ENCODE peak calls at places on chromosomes 16 and 17, in five cellular contexts. One of them, this sample, is unnamed.
A peak's percentile ranks its signal among the peaks of the same experiment; 100 is the strongest.

GRCh38 chr16:31265329-31266245 is 5.8 kb downstream of the ITGAM start:
- DNase-seq in memory B cell: peak; percentile 53
- DNase-seq in activated CD8-positive, alpha-beta T cell treated with anti-CD3 and anti-CD28 coated beads, Interleukin-2, amount 10 ng/mL, durations not matched to agents 7 days and 5 days: peak; percentile 53
- DNase-seq in stimulated activated naive CD4-positive, alpha-beta T cell: no peak
- DNase-seq in A172: peak; percentile 95
- DNase-seq in this sample: peak; percentile 54

GRCh38 chr17:63702223-63702577 is 2.3 kb upstream of the LIMD2 start:
- DNase-seq in activated CD8-positive, alpha-beta T cell treated with anti-CD3 and anti-CD28 coated beads, Interleukin-2, amount 10 ng/mL, durations not matched to agents 7 days and 5 days: peak; percentile 84
- DNase-seq in A172: peak; percentile 25
- DNase-seq in memory B cell: peak; percentile 16
- DNase-seq in stimulated activated naive CD4-positive, alpha-beta T cell: peak; percentile 47
- DNase-seq in this sample: peak; percentile 45

GRCh38 chr17:4591529-4591928 is 7.2 kb downstream of the SMTNL2 start:
- DNase-seq in stimulated activated naive CD4-positive, alpha-beta T cell: no peak
- DNase-seq in A172: peak; percentile 67
- DNase-seq in activated CD8-positive, alpha-beta T cell treated with anti-CD3 and anti-CD28 coated beads, Interleukin-2, amount 10 ng/mL, durations not matched to agents 7 days and 5 days: no peak
- DNase-seq in memory B cell: no peak
- DNase-seq in this sample: no peak

GRCh38 chr17:38342886-38343607 is 709 bp downstream of the GPR179 start:
- DNase-seq in A172: no peak
- DNase-seq in memory B cell: no peak
- DNase-seq in stimulated activated naive CD4-positive, alpha-beta T cell: no peak
- DNase-seq in activated CD8-positive, alpha-beta T cell treated with anti-CD3 and anti-CD28 coated beads, Interleukin-2, amount 10 ng/mL, durations not matched to agents 7 days and 5 days: no peak
- DNase-seq in this sample: no peak

GRCh38 chr16:4613636-4614570 is 785 bp downstream of the UBALD1 start:
- DNase-seq in stimulated activated naive CD4-positive, alpha-beta T cell: no peak
- DNase-seq in A172: no peak
- DNase-seq in activated CD8-positive, alpha-beta T cell treated with anti-CD3 and anti-CD28 coated beads, Interleukin-2, amount 10 ng/mL, durations not matched to agents 7 days and 5 days: peak; percentile 48
- DNase-seq in memory B cell: no peak
- DNase-seq in this sample: peak; percentile 25

GRCh38 chr17:62725791-62726249 is 82.3 kb downstream of the MARCHF10 start:
- DNase-seq in stimulated activated naive CD4-positive, alpha-beta T cell: no peak
- DNase-seq in A172: peak; percentile 43
- DNase-seq in memory B cell: no peak
- DNase-seq in activated CD8-positive, alpha-beta T cell treated with anti-CD3 and anti-CD28 coated beads, Interleukin-2, amount 10 ng/mL, durations not matched to agents 7 days and 5 days: no peak
- DNase-seq in this sample: no peak

GRCh38 chr16:15557258-15557657 is 85.7 kb downstream of the MARF1 start:
- DNase-seq in activated CD8-positive, alpha-beta T cell treated with anti-CD3 and anti-CD28 coated beads, Interleukin-2, amount 10 ng/mL, durations not matched to agents 7 days and 5 days: no peak
- DNase-seq in A172: no peak
- DNase-seq in memory B cell: no peak
- DNase-seq in stimulated activated naive CD4-positive, alpha-beta T cell: no peak
- DNase-seq in this sample: no peak

GRCh38 chr17:57869599-57870282 is 19.9 kb upstream of the MRPS23 start:
- DNase-seq in A172: peak; percentile 92
- DNase-seq in stimulated activated naive CD4-positive, alpha-beta T cell: no peak
- DNase-seq in memory B cell: no peak
- DNase-seq in activated CD8-positive, alpha-beta T cell treated with anti-CD3 and anti-CD28 coated beads, Interleukin-2, amount 10 ng/mL, durations not matched to agents 7 days and 5 days: no peak
- DNase-seq in this sample: no peak

GRCh38 chr17:65532491-65532890 is 29.0 kb downstream of the AXIN2 start:
- DNase-seq in memory B cell: no peak
- DNase-seq in activated CD8-positive, alpha-beta T cell treated with anti-CD3 and anti-CD28 coated beads, Interleukin-2, amount 10 ng/mL, durations not matched to agents 7 days and 5 days: no peak
- DNase-seq in stimulated activated naive CD4-positive, alpha-beta T cell: no peak
- DNase-seq in A172: no peak
- DNase-seq in this sample: no peak

GRCh38 chr16:67563708-67564468 is 1.6 kb downstream of the CTCF start:
- DNase-seq in A172: peak; percentile 14
- DNase-seq in stimulated activated naive CD4-positive, alpha-beta T cell: no peak
- DNase-seq in activated CD8-positive, alpha-beta T cell treated with anti-CD3 and anti-CD28 coated beads, Interleukin-2, amount 10 ng/mL, durations not matched to agents 7 days and 5 days: peak; percentile 54
- DNase-seq in memory B cell: no peak
- DNase-seq in this sample: no peak

GRCh38 chr17:30093463-30094147 is 23.0 kb upstream of the NSRP1 start:
- DNase-seq in A172: peak; percentile 73
- DNase-seq in memory B cell: peak; percentile 73
- DNase-seq in stimulated activated naive CD4-positive, alpha-beta T cell: peak; percentile 3
- DNase-seq in activated CD8-positive, alpha-beta T cell treated with anti-CD3 and anti-CD28 coated beads, Interleukin-2, amount 10 ng/mL, durations not matched to agents 7 days and 5 days: peak; percentile 59
- DNase-seq in this sample: peak; percentile 74

GRCh38 chr17:2022647-2023046 is 2.5 kb downstream of the RTN4RL1 start:
- DNase-seq in memory B cell: no peak
- DNase-seq in stimulated activated naive CD4-positive, alpha-beta T cell: no peak
- DNase-seq in activated CD8-positive, alpha-beta T cell treated with anti-CD3 and anti-CD28 coated beads, Interleukin-2, amount 10 ng/mL, durations not matched to agents 7 days and 5 days: no peak
- DNase-seq in A172: no peak
- DNase-seq in this sample: no peak

GRCh38 chr17:66904760-66905637 is 59.5 kb upstream of the CACNG4 start:
- DNase-seq in A172: peak; percentile 37
- DNase-seq in memory B cell: no peak
- DNase-seq in stimulated activated naive CD4-positive, alpha-beta T cell: no peak
- DNase-seq in activated CD8-positive, alpha-beta T cell treated with anti-CD3 and anti-CD28 coated beads, Interleukin-2, amount 10 ng/mL, durations not matched to agents 7 days and 5 days: no peak
- DNase-seq in this sample: no peak

GRCh38 chr17:75594499-75595283 is 7.1 kb downstream of the MYO15B start:
- DNase-seq in memory B cell: no peak
- DNase-seq in activated CD8-positive, alpha-beta T cell treated with anti-CD3 and anti-CD28 coated beads, Interleukin-2, amount 10 ng/mL, durations not matched to agents 7 days and 5 days: no peak
- DNase-seq in A172: no peak
- DNase-seq in stimulated activated naive CD4-positive, alpha-beta T cell: no peak
- DNase-seq in this sample: no peak

This sample was measured in stimulated activated effector memory CD8-positive, alpha-beta T cell treated with anti-CD3 and anti-CD28 coated beads, Interleukin-12 subunit alpha, Interleukin-12 subunit beta, amount 100 ng/mL, for 72 hours.